ENCODE peak calls at places on chromosomes 5 and 9, in seven cellular contexts. I is upper lobe of left lung, R is HCT116, D is prostate gland, B is heart left ventricle, C is GM12878, S is ovary. K is an unnamed sample.

GRCh38 chr5:170315154-170315553 is 17.6 kb upstream of the LCP2 start:
- DNase-seq in I (no peak), R (no peak), D (peak), B (peak), C (no peak), S (peak), K (peak)

GRCh38 chr9:26193237-26193636 is 515.0 kb upstream of the TUSC1 start:
- DNase-seq in I (no peak), R (no peak), D (no peak), B (no peak), C (no peak), S (no peak), K (no peak)

GRCh38 chr5:65722575-65723424 is 795 bp downstream of the NLN start:
- DNase-seq in I (no peak), R (peak), D (no peak), B (peak), C (no peak), S (no peak), K (peak)

GRCh38 chr5:10838038-10838437 is 77.0 kb upstream of the DAP start:
- DNase-seq in I (no peak), R (no peak), D (no peak), B (no peak), C (no peak), S (no peak), K (peak)

GRCh38 chr9:104177676-104178075 is 83.6 kb downstream of the SMC2 start:
- DNase-seq in I (no peak), R (no peak), D (no peak), B (no peak), C (no peak), S (no peak), K (no peak)

GRCh38 chr5:122639852-122640251 is 135.0 kb upstream of the SNX2 start:
- DNase-seq in I (no peak), R (no peak), D (no peak), B (no peak), C (no peak), S (no peak), K (no peak)

GRCh38 chr5:168015506-168015905 is 275.9 kb upstream of the WWC1 start:
- DNase-seq in I (no peak), R (no peak), D (no peak), B (no peak), C (no peak), S (no peak), K (no peak)

GRCh38 chr5:101543780-101544179 is 640.7 kb upstream of the ST8SIA4 start:
- DNase-seq in I (no peak), R (no peak), D (no peak), B (no peak), C (no peak), S (no peak), K (no peak)

GRCh38 chr5:5079871-5080270 is 60.3 kb upstream of the ADAMTS16 start:
- DNase-seq in I (no peak), R (no peak), D (no peak), B (no peak), C (no peak), S (no peak), K (no peak)

GRCh38 chr9:126443144-126443543 is 116.5 kb downstream of the MVB12B start:
- DNase-seq in I (no peak), R (no peak), D (no peak), B (no peak), C (no peak), S (no peak), K (no peak)

GRCh38 chr5:52807723-52808122 is 20.0 kb downstream of the ITGA1 start:
- DNase-seq in I (no peak), R (no peak), D (no peak), B (no peak), C (no peak), S (no peak), K (no peak)

GRCh38 chr9:5893134-5893505 is 2.4 kb downstream of the MLANA start:
- DNase-seq in I (no peak), R (no peak), D (no peak), B (no peak), C (no peak), S (no peak), K (no peak)

GRCh38 chr9:38360880-38361836 is 31.3 kb upstream of the ALDH1B1 start:
- DNase-seq in I (no peak), R (no peak), D (no peak), B (no peak), C (no peak), S (peak), K (no peak)

DNA sequence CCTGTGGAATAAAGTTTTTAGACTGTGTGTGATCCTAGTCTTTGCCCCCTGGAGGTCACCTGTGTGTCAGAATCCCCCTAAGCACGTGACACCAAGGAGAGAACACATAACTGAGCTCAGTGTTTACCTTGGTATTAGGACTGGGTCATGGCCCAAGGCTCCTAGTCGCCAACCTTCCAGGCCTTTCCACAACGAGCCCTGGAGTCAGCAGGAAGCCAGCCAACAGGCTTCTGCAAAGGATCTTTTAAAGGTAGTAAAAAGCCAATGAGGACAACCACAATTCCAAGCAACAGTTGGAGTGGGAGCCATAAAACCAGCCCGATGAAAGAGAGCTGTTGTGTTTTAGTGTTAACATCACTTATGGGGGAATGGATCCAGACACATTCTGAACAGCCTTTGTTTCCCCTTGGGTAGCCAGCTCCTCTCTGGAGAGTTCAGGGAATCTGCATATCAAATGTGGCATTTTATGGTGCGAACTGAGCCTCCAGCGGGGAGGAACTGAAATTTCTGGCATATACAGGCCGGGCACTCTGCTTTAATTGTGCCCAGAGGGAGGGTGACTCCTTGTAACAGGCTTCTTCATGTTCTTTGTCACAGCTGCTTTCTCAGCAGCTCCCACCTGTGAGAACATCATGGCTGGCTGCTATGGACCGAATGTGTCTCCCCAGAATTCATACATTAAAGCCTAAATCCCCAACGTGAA is 239.9 kb downstream of the FSTL4 start:
- DNase-seq in I (no peak), R (no peak), D (no peak), B (no peak), C (no peak), S (no peak), K (no peak)
- TF ChIP-seq POLR2A in I (no peak), R (no peak), D (no peak), B (no peak), C (no peak), S (no peak), K (no peak)

GRCh38 chr5:149439899-149440655 is 61.0 kb upstream of the IL17B start:
- DNase-seq in I (no peak), R (peak), D (peak), B (no peak), C (no peak), S (no peak), K (peak)
- TF ChIP-seq CTCF in I (peak), R (peak), D (peak), B (peak), C (no peak), S (no peak), K (no peak)

GRCh38 chr5:67050125-67050524 is 146.5 kb downstream of the CD180 start:
- DNase-seq in I (no peak), R (no peak), D (no peak), B (no peak), C (no peak), S (no peak), K (no peak)

GRCh38 chr5:67053229-67053628 is 143.4 kb downstream of the CD180 start:
- DNase-seq in I (no peak), R (no peak), D (no peak), B (no peak), C (no peak), S (no peak), K (no peak)

GRCh38 chr5:67052034-67052433 is 144.6 kb downstream of the CD180 start:
- DNase-seq in I (no peak), R (no peak), D (no peak), B (no peak), C (no peak), S (no peak), K (no peak)

GRCh38 chr5:67051164-67051563 is 145.4 kb downstream of the CD180 start:
- DNase-seq in I (no peak), R (no peak), D (no peak), B (no peak), C (no peak), S (no peak), K (no peak)

GRCh38 chr5:67050635-67051034 is 146.0 kb downstream of the CD180 start:
- DNase-seq in I (no peak), R (no peak), D (no peak), B (no peak), C (no peak), S (no peak), K (no peak)
- H3K27ac ChIP-seq in I (peak), R (no peak), D (no peak), B (no peak), C (no peak), S (no peak), K (no peak)

DNA sequence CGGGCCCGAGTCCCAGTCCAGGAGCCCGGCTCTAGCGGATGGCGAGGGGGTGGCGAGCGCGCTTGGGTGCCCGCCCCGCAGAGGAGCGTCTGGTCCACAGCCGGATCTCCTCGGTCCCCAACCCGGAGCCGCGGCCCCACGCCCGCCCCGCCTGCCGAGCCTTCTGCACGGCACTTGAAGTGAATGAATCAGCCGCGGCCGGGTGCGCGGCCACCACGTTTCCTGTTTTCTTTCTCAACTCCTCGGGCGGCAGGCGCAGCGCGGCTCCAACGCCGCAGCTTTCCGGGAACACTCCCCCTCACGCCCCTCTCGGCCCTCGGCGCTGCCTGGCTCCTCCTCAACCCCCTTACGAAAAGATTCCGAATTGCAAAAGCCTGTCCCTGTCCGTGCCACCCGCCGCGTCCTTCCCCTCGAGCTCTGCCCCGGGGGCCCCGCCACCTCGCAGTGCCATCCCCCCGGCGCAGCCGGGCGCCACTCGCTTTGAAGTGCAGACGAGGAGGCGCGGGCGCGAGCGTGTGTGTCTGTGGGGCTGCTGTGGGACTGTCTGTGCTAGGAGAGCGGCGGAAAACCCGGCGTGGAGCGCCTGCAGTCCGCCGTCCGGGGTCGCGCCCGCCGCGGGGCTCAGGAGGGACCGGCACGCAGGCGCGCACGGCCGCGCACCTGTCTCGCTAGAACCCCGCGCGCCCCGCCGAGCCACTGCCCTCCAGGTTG is 456.6 kb downstream of the RAB3C start:
- DNase-seq in I (peak), R (no peak), D (peak), B (peak), C (no peak), S (peak), K (peak)
- TF ChIP-seq POLR2A in I (no peak), R (no peak), D (peak), B (peak), C (no peak), S (no peak), K (no peak)

DNA sequence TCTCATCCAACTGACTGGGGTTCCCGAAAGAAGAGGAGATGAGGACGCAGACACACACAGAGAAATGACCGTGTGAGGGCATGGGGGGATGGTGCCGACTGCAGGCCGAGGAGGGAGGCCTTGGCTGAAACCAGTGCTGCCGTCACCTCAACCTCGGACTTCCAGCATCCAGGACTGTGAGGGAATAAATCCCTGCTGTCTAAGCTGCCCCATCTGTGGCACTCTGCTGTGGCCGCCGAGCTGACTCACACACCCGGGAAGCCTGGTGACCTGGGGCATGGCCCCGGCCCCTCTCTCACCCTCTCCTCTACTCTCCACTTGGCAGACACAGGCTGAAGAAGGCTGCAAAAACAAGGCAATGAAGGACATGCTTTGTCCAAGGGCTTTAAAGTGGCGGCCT is 4.4 kb upstream of the COL5A1 start:
- DNase-seq in I (peak), R (no peak), D (no peak), B (peak), C (no peak), S (no peak), K (peak)
- TF ChIP-seq CTCF in I (no peak), R (no peak), D (no peak), B (no peak), C (no peak), S (no peak), K (no peak)

DNA sequence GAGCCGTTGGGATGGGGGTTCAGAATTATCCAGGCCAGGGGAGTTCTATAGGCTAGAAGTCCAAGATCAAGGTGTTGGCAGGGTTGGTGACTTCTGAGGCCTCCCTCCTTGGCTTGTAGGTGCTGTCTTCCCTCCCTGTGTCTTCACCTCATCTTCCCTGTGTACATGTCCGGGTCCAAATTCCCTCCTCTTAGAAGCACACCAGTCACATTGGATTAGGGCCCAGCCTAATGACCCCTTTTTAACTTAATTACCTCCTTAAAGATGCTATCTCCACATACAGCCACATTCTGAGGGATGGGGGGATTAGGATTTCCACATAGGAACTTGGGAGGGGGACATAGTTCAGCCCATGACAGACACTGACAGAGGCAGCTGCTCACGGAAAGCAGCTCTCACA is 12.1 kb downstream of the LRSAM1 start:
- DNase-seq in I (no peak), R (no peak), D (no peak), B (no peak), C (no peak), S (no peak), K (no peak)
- H3K27ac ChIP-seq in I (no peak), R (no peak), D (no peak), B (no peak), C (no peak), S (no peak), K (no peak)

GRCh38 chr5:78984611-78985406 is at the start of gene ARSB:
- DNase-seq in I (peak), R (peak), D (peak), B (peak), C (no peak), S (peak), K (peak)
- TF ChIP-seq POLR2A in I (peak), R (peak), D (peak), B (no peak), C (peak), S (peak), K (peak)